ENCODE peak calls at places on chromosomes 5 and 9, in four cellular contexts. F is GM12878, T is HepG2, X is K562. M is an unnamed sample.

GRCh38 chr5:178118345-178118744 is 5.0 kb downstream of the N4BP3 start:
- DNase-seq in F (no peak), T (no peak), X (no peak), M (no peak)

GRCh38 chr9:116154976-116155699 is 1.5 kb downstream of the PAPPA start:
- DNase-seq in F (no peak), T (no peak), X (no peak), M (no peak)

GRCh38 chr9:35756743-35757526 is 2.9 kb upstream of the MSMP start:
- DNase-seq in F (no peak), T (peak; percentile 62), X (peak; percentile 71), M (no peak)

GRCh38 chr5:169979871-169980270 is 424 bp downstream of the INSYN2B start:
- DNase-seq in F (no peak), T (no peak), X (no peak), M (no peak)

GRCh38 chr5:8905021-8905420 is 640.9 kb downstream of the SEMA5A start:
- DNase-seq in F (no peak), T (no peak), X (no peak), M (no peak)

GRCh38 chr5:142235050-142235797 is 89.6 kb downstream of the SPRY4 start:
- DNase-seq in F (no peak), T (no peak), X (no peak), M (no peak)

GRCh38 chr9:121842612-121842978 is 191.2 kb downstream of the DAB2IP start:
- DNase-seq in F (no peak), T (peak; percentile 15), X (no peak), M (no peak)

GRCh38 chr9:95841377-95841776 is 34.1 kb upstream of the ERCC6L2 start:
- DNase-seq in F (no peak), T (no peak), X (no peak), M (no peak)

GRCh38 chr5:165460911-165461310 is 1955.5 kb downstream of the MAT2B start:
- DNase-seq in F (no peak), T (no peak), X (no peak), M (no peak)

GRCh38 chr5:165457854-165458481 is 1952.5 kb downstream of the MAT2B start:
- DNase-seq in F (no peak), T (no peak), X (peak; percentile 1), M (peak; percentile 20)

DNA sequence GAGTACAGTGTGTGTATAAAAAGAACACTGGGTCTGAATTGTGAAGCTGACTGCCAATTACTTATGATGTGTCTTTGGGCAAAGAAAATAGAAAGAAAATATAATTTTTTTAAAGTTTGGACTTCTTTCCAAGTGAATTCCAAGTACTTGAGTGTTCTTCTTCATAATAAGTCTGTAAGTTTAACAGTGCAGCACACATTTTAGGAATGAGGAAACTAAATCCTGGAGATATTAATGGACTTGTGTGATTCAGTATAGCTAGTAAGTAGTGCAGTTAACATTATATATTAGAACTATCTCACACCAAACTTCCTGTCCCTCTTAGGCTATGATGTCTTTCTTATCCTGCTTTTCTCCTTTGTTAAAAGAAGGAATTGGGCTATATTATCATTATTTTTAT is 1953.8 kb downstream of the MAT2B start:
- DNase-seq in F (no peak), T (no peak), X (no peak), M (no peak)
- TF ChIP-seq FOXK2 in F (no peak), T (no peak), X (no peak), M (no peak)

GRCh38 chr9:133558191-133559126 is 24.0 kb downstream of the ADAMTSL2 start:
- DNase-seq in F (peak; percentile 32), T (peak; percentile 68), X (peak; percentile 65), M (peak; percentile 34)
- TF ChIP-seq FOXK2 in F (no peak), T (no peak), X (peak; percentile 29), M (no peak)

DNA sequence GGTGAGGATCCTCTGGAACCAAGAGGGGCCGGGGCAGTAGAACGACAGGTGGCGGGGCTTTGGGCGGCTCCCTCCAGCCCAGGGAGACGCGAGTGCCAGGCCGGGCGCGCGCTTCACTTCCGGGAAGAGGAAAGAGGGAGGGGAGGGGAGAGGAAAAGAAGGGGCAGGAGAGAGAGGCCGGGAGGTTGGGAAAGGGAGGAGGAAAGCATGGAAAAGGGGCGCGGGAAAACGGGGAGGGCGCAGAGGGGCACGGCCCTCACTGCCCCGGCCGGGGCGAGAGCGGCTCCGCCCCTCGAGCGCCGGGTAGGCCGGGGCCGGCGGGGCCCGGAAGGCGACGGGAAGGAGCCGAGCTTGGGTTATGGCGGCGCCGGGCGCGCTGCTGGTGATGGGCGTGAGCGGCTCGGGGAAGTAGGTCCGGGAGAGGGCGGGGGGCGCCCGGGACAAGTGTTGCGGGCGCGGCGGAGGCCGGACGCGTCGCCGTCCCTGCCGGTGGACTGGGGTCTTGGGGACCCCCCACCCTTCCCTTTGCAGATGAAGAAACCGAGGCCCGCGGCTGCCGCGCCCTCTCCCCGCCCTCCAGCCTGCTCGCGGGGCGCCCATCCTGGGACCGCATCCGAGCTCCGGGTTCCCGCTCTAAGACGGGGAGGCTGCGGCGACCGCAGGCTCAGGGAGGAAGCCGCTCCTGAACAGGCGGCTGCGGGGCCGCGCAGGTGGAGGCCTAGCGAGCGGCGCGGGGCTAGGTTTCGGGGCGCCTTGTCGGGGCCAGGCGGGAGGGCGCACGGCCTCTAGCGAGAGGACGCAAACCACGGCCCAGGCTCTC is at the start of gene IDNK:
- DNase-seq in F (no peak), T (peak; percentile 67), X (peak; percentile 63), M (peak; percentile 62)
- TF ChIP-seq FOXK2 in F (no peak), T (no peak), X (no peak), M (no peak)

GRCh38 chr9:131691969-131692611 is 47.8 kb downstream of the RAPGEF1 start:
- DNase-seq in F (no peak), T (no peak), X (no peak), M (no peak)

GRCh38 chr9:131690462-131690861 is 49.4 kb downstream of the RAPGEF1 start:
- DNase-seq in F (no peak), T (no peak), X (no peak), M (no peak)

GRCh38 chr9:131692612-131692976 is 47.3 kb downstream of the RAPGEF1 start:
- DNase-seq in F (no peak), T (no peak), X (no peak), M (no peak)

GRCh38 chr9:131693163-131693562 is 46.7 kb downstream of the RAPGEF1 start:
- DNase-seq in F (no peak), T (no peak), X (no peak), M (no peak)

DNA sequence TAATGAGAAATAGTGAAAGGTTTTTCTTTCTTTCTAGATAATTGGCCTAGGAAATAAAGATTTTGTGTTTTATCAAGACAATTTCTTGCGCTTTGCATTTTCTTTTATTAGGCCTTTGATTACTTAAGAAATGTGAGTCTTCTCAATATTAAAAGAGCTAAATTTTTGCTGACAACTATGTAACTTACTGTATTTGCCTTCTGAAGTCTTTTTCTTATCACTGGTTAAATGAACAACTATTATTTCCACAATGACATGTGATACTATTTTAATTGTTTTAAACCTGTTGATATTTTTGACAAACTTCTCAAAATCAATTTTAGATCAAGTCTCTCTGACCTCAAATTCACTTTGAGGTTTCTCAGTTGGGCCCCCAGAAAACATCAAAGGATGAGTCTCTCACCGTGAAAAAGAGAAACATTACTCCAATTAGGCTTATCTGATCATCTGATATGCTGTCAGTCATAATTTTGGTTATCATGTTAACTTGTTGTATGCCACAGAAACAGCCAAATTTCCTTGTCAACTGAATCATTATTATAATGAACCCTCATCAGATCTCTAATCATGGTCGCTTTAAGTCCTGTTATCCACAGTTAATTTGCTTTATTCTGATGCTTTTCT is 48.8 kb downstream of the RAPGEF1 start:
- DNase-seq in F (no peak), T (no peak), X (no peak), M (no peak)
- TF ChIP-seq FOXK2 in F (no peak), T (no peak), X (no peak), M (no peak)

DNA sequence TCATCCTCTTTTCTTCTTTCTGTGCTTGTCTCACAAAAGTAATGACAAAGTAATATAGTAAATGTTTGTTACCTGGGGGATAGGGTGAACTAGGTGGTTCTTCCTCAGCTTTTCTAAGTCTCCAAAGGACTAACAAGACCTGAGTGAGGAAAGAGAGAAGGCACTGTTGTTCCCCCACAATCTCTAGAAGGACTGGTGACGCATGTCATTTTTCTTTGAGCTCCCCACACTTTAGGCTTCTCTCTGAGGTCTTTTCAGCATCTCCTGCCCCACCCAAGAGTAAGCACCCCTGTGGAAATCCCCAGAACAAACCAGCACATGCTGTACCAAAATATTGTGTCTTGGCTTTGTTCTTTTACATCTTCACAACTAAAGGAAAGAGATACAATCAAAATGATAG is 2.4 kb upstream of the IL7R start:
- DNase-seq in F (no peak), T (no peak), X (no peak), M (no peak)
- TF ChIP-seq FOXK2 in F (no peak), T (no peak), X (no peak), M (no peak)

DNA sequence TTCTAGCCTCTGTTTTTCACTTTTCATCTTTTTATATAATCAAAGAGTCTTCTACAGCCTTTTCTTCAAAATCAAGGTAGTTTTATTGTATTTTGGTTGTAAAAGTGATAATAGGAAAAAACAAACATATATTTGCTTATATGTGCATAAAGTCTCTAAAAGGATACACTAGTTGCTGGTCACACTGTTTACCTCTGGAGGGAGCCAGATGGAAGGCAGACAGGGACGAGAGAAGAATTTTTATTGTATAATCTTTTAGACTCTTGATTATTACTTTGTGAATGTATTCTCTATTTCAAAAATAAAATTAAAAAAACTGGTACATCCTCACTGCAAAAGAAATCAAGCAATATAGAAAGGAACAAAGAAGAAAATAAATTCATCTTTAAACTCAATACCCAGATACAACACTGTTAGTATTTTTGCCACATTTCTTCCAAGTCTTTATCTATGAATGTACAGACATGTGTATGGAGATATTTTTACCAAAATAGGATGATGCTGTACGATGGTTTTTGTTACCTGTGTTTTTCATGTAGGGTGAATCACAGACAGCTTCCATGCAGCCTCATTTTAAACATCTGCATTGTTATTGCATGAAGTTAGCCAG is 6.1 kb upstream of the RNF183 start:
- DNase-seq in F (no peak), T (peak; percentile 53), X (peak; percentile 63), M (peak; percentile 41)
- TF ChIP-seq FOXK2 in F (no peak), T (no peak), X (no peak), M (no peak)

GRCh38 chr5:84191296-84191695 is 193.4 kb downstream of the EDIL3 start:
- DNase-seq in F (no peak), T (no peak), X (no peak), M (no peak)
- TF ChIP-seq FOXK2 in F (no peak), T (no peak), X (no peak), M (no peak)

GRCh38 chr5:16869821-16870796 is 66.0 kb downstream of the MYO10 start:
- DNase-seq in F (no peak), T (no peak), X (no peak), M (no peak)
- TF ChIP-seq FOXK2 in F (no peak), T (no peak), X (no peak), M (no peak)